ENCODE peak calls at places on chromosomes 13 and 19, in six cellular contexts. One of them, this sample, is unnamed.
A peak's percentile ranks its signal among the peaks of the same experiment; 100 is the strongest.

GRCh38 chr19:41745761-41746160 is 9.6 kb upstream of the CEACAM6 start:
- DNase-seq in AG09319: no peak
- DNase-seq in HepG2: no peak
- DNase-seq in dorsolateral prefrontal cortex: no peak
- DNase-seq in nephron progenitor cell: no peak
- DNase-seq in astrocyte of the spinal cord: no peak
- DNase-seq in this sample: no peak

GRCh38 chr19:51702103-51702753 is 9.1 kb downstream of the SPACA6 start:
- DNase-seq in HepG2: no peak
- DNase-seq in nephron progenitor cell: peak; percentile 83
- DNase-seq in dorsolateral prefrontal cortex: peak; percentile 74
- DNase-seq in astrocyte of the spinal cord: peak; percentile 55
- DNase-seq in AG09319: no peak
- DNase-seq in this sample: peak; percentile 87

GRCh38 chr13:57739089-57739488 is 107.5 kb downstream of the PCDH17 start:
- DNase-seq in nephron progenitor cell: no peak
- DNase-seq in dorsolateral prefrontal cortex: no peak
- DNase-seq in astrocyte of the spinal cord: no peak
- DNase-seq in AG09319: no peak
- DNase-seq in HepG2: no peak
- DNase-seq in this sample: no peak

GRCh38 chr13:48580185-48580803 is 47.4 kb upstream of the RCBTB2 start:
- DNase-seq in HepG2: peak; percentile 52
- DNase-seq in AG09319: peak; percentile 35
- DNase-seq in nephron progenitor cell: peak; percentile 78
- DNase-seq in astrocyte of the spinal cord: peak; percentile 76
- DNase-seq in dorsolateral prefrontal cortex: no peak
- DNase-seq in this sample: peak; percentile 46

GRCh38 chr19:22607653-22608430 is 26.3 kb upstream of the ZNF492 start:
- DNase-seq in AG09319: no peak
- DNase-seq in HepG2: no peak
- DNase-seq in astrocyte of the spinal cord: no peak
- DNase-seq in nephron progenitor cell: no peak
- DNase-seq in dorsolateral prefrontal cortex: no peak
- DNase-seq in this sample: no peak

GRCh38 chr13:95628488-95628887 is 16.0 kb downstream of the DZIP1 start:
- DNase-seq in HepG2: no peak
- DNase-seq in dorsolateral prefrontal cortex: no peak
- DNase-seq in nephron progenitor cell: no peak
- DNase-seq in astrocyte of the spinal cord: no peak
- DNase-seq in AG09319: no peak
- DNase-seq in this sample: no peak

GRCh38 chr13:41284512-41285288 is 21.3 kb upstream of the MTRF1 start:
- DNase-seq in astrocyte of the spinal cord: peak; percentile 53
- DNase-seq in HepG2: peak; percentile 73
- DNase-seq in nephron progenitor cell: no peak
- DNase-seq in AG09319: peak; percentile 90
- DNase-seq in dorsolateral prefrontal cortex: no peak
- DNase-seq in this sample: no peak

GRCh38 chr19:23913931-23914330 is 755 bp upstream of the ZNF726 start:
- DNase-seq in AG09319: no peak
- DNase-seq in nephron progenitor cell: no peak
- DNase-seq in HepG2: no peak
- DNase-seq in dorsolateral prefrontal cortex: no peak
- DNase-seq in astrocyte of the spinal cord: no peak
- DNase-seq in this sample: no peak

GRCh38 chr19:49403404-49404187 is 15.5 kb downstream of the KASH5 start:
- DNase-seq in astrocyte of the spinal cord: peak; percentile 80
- DNase-seq in dorsolateral prefrontal cortex: no peak
- DNase-seq in nephron progenitor cell: peak; percentile 50
- DNase-seq in AG09319: no peak
- DNase-seq in HepG2: no peak
- DNase-seq in this sample: peak; percentile 90

GRCh38 chr19:35722897-35723296 is 5.1 kb downstream of the KMT2B start:
- DNase-seq in AG09319: no peak
- DNase-seq in dorsolateral prefrontal cortex: no peak
- DNase-seq in nephron progenitor cell: no peak
- DNase-seq in HepG2: no peak
- DNase-seq in astrocyte of the spinal cord: no peak
- DNase-seq in this sample: no peak

GRCh38 chr13:107348471-107348870 is 780.5 kb upstream of the ARGLU1 start:
- DNase-seq in AG09319: no peak
- DNase-seq in astrocyte of the spinal cord: no peak
- DNase-seq in HepG2: no peak
- DNase-seq in nephron progenitor cell: no peak
- DNase-seq in dorsolateral prefrontal cortex: no peak
- DNase-seq in this sample: no peak

GRCh38 chr13:85525411-85525810 is 273.8 kb downstream of the SLITRK6 start:
- DNase-seq in AG09319: no peak
- DNase-seq in HepG2: no peak
- DNase-seq in dorsolateral prefrontal cortex: no peak
- DNase-seq in nephron progenitor cell: no peak
- DNase-seq in astrocyte of the spinal cord: no peak
- DNase-seq in this sample: no peak

GRCh38 chr19:45451181-45451849 is 16.5 kb upstream of the FOSB start:
- DNase-seq in astrocyte of the spinal cord: peak; percentile 74
- DNase-seq in HepG2: no peak
- DNase-seq in dorsolateral prefrontal cortex: peak; percentile 55
- DNase-seq in AG09319: no peak
- DNase-seq in nephron progenitor cell: no peak
- DNase-seq in this sample: no peak

GRCh38 chr13:111385182-111385857 is 64.9 kb downstream of the TEX29 start:
- DNase-seq in AG09319: no peak
- DNase-seq in nephron progenitor cell: no peak
- DNase-seq in dorsolateral prefrontal cortex: no peak
- DNase-seq in astrocyte of the spinal cord: no peak
- DNase-seq in HepG2: no peak
- DNase-seq in this sample: no peak

GRCh38 chr19:42267644-42268141 is 1.4 kb upstream of the CIC start:
- DNase-seq in dorsolateral prefrontal cortex: peak; percentile 43
- DNase-seq in astrocyte of the spinal cord: no peak
- DNase-seq in HepG2: no peak
- DNase-seq in AG09319: no peak
- DNase-seq in nephron progenitor cell: no peak
- DNase-seq in this sample: no peak

GRCh38 chr13:28140433-28141125 is 2.2 kb downstream of the PAN3 start:
- DNase-seq in HepG2: no peak
- DNase-seq in astrocyte of the spinal cord: no peak
- DNase-seq in AG09319: no peak
- DNase-seq in nephron progenitor cell: no peak
- DNase-seq in dorsolateral prefrontal cortex: no peak
- DNase-seq in this sample: peak; percentile 36

GRCh38 chr13:61162636-61163035 is 253.0 kb downstream of the PCDH20 start:
- DNase-seq in nephron progenitor cell: no peak
- DNase-seq in dorsolateral prefrontal cortex: no peak
- DNase-seq in astrocyte of the spinal cord: peak; percentile 29
- DNase-seq in HepG2: no peak
- DNase-seq in AG09319: no peak
- DNase-seq in this sample: no peak

GRCh38 chr13:51838235-51838846 is 6.6 kb downstream of the TMEM272 start:
- DNase-seq in dorsolateral prefrontal cortex: no peak
- DNase-seq in HepG2: no peak
- DNase-seq in nephron progenitor cell: no peak
- DNase-seq in astrocyte of the spinal cord: peak; percentile 39
- DNase-seq in AG09319: no peak
- DNase-seq in this sample: no peak

GRCh38 chr13:54852831-54853230 is 1824.2 kb downstream of the OLFM4 start:
- DNase-seq in astrocyte of the spinal cord: no peak
- DNase-seq in dorsolateral prefrontal cortex: no peak
- DNase-seq in AG09319: no peak
- DNase-seq in nephron progenitor cell: no peak
- DNase-seq in HepG2: no peak
- DNase-seq in this sample: no peak

GRCh38 chr19:4980838-4981680 is 12.1 kb downstream of the KDM4B start:
- DNase-seq in HepG2: no peak
- DNase-seq in dorsolateral prefrontal cortex: no peak
- DNase-seq in nephron progenitor cell: no peak
- DNase-seq in AG09319: no peak
- DNase-seq in astrocyte of the spinal cord: no peak
- DNase-seq in this sample: peak; percentile 54

GRCh38 chr13:109874921-109875454 is 88.6 kb upstream of the IRS2 start:
- DNase-seq in AG09319: peak; percentile 22
- DNase-seq in dorsolateral prefrontal cortex: no peak
- DNase-seq in nephron progenitor cell: no peak
- DNase-seq in HepG2: no peak
- DNase-seq in astrocyte of the spinal cord: peak; percentile 42
- DNase-seq in this sample: no peak

GRCh38 chr13:87208636-87209035 is 462.5 kb upstream of the SLITRK5 start:
- DNase-seq in dorsolateral prefrontal cortex: no peak
- DNase-seq in nephron progenitor cell: no peak
- DNase-seq in HepG2: no peak
- DNase-seq in AG09319: no peak
- DNase-seq in astrocyte of the spinal cord: no peak
- DNase-seq in this sample: no peak